ENCODE peak calls at places on chromosomes 4 and X, in six cellular contexts. W is tibial artery, C is endodermal cell, Z is sigmoid colon, X is psoas muscle, Y is GM12865. S is an unnamed sample.

GRCh38 chrX:150363561-150364346 is 637 bp downstream of the MAMLD1 start:
- DNase-seq in C (peak; percentile 67), X (peak; percentile 63), Z (no peak), W (no peak), Y (no peak), S (no peak)

GRCh38 chr4:52588771-52589591 is 70.1 kb downstream of the USP46 start:
- DNase-seq in X (no peak), Y (no peak), W (no peak), Z (no peak), C (no peak), S (no peak)

GRCh38 chr4:108036252-108036651 is 46.6 kb downstream of the HADH start:
- DNase-seq in X (no peak), W (no peak), C (no peak), Z (no peak), Y (peak; percentile 89), S (peak; percentile 53)

GRCh38 chrX:132634521-132634920 is 145.7 kb upstream of the MBNL3 start:
- DNase-seq in C (no peak), Z (no peak), Y (no peak), X (no peak), W (no peak), S (no peak)

GRCh38 chr4:152454398-152455011 is 81.4 kb downstream of the FBXW7 start:
- DNase-seq in X (no peak), Y (no peak), W (no peak), Z (no peak), C (no peak), S (no peak)

GRCh38 chrX:130120321-130120731 is 10.0 kb upstream of the ELF4 start:
- DNase-seq in X (no peak), W (no peak), C (peak; percentile 78), Y (peak; percentile 47), Z (no peak), S (no peak)

GRCh38 chr4:106329027-106329618 is 12.8 kb downstream of the AIMP1 start:
- DNase-seq in C (no peak), Z (no peak), X (no peak), W (no peak), Y (peak; percentile 35), S (no peak)

GRCh38 chr4:8303485-8304281 is 34.1 kb downstream of the HTRA3 start:
- DNase-seq in W (no peak), Z (peak; percentile 60), C (peak; percentile 43), X (peak; percentile 42), Y (no peak), S (peak; percentile 10)

GRCh38 chr4:16869594-16870245 is 28.7 kb downstream of the LDB2 start:
- DNase-seq in Z (no peak), Y (no peak), W (no peak), C (no peak), X (no peak), S (no peak)

GRCh38 chr4:182188622-182189021 is 54.6 kb upstream of the TENM3 start:
- DNase-seq in X (no peak), C (no peak), Y (no peak), W (no peak), Z (no peak), S (no peak)

GRCh38 chr4:181528570-181529184 is 714.5 kb upstream of the TENM3 start:
- DNase-seq in Z (no peak), Y (peak; percentile 52), C (peak; percentile 95), W (no peak), X (peak; percentile 71), S (no peak)

GRCh38 chr4:147733614-147734344 is 1.9 kb downstream of the ARHGAP10 start:
- DNase-seq in X (peak; percentile 68), Y (peak; percentile 43), W (peak; percentile 36), C (peak; percentile 65), Z (no peak), S (no peak)

GRCh38 chr4:48254381-48255072 is 15.1 kb downstream of the TEC start:
- DNase-seq in W (no peak), X (no peak), Y (no peak), Z (no peak), C (no peak), S (no peak)

GRCh38 chr4:152536545-152537182 is 772 bp upstream of the FBXW7 start:
- DNase-seq in X (no peak), Y (peak; percentile 76), Z (no peak), W (peak; percentile 38), C (no peak), S (no peak)

GRCh38 chr4:84966382-84967291 is at the start of gene WDFY3:
- DNase-seq in Y (peak; percentile 63), X (peak; percentile 90), W (peak; percentile 89), C (peak; percentile 93), Z (peak; percentile 94), S (no peak)

GRCh38 chrX:139967300-139967699 is 2.0 kb upstream of the CXorf66 start:
- DNase-seq in C (peak; percentile 56), X (no peak), Z (no peak), W (no peak), Y (peak; percentile 6), S (no peak)

GRCh38 chr4:51942108-51942832 is 77.9 kb downstream of the LRRC66 start:
- DNase-seq in X (no peak), C (no peak), Y (no peak), Z (no peak), W (no peak), S (no peak)

GRCh38 chrX:63765692-63766091 is 19.3 kb downstream of the ARHGEF9 start:
- DNase-seq in C (no peak), W (no peak), Z (no peak), Y (no peak), X (no peak), S (no peak)

GRCh38 chrX:63755892-63756291 is 29.1 kb downstream of the ARHGEF9 start:
- DNase-seq in X (no peak), Y (peak; percentile 57), W (no peak), C (no peak), Z (no peak), S (no peak)

GRCh38 chrX:63764946-63765345 is 20.1 kb downstream of the ARHGEF9 start:
- DNase-seq in X (no peak), C (no peak), Y (no peak), Z (no peak), W (no peak), S (no peak)

GRCh38 chrX:63761639-63762038 is 23.4 kb downstream of the ARHGEF9 start:
- DNase-seq in X (no peak), C (no peak), W (no peak), Z (no peak), Y (peak; percentile 61), S (no peak)
- TF ChIP-seq CTCF in X (no peak), C (peak; percentile 44), W (peak; percentile 23), Z (no peak), Y (peak; percentile 5), S (no peak)

GRCh38 chr4:133151681-133152329 is 2.7 kb downstream of the PCDH10 start:
- DNase-seq in C (peak; percentile 87), X (peak; percentile 36), Y (no peak), Z (peak; percentile 62), W (no peak), S (no peak)

GRCh38 chr4:133154725-133155124 is 5.6 kb downstream of the PCDH10 start:
- DNase-seq in Y (peak; percentile 10), Z (no peak), X (no peak), W (no peak), C (peak; percentile 47), S (no peak)

GRCh38 chr4:133151301-133151680 is 2.2 kb downstream of the PCDH10 start:
- DNase-seq in X (peak; percentile 39), W (no peak), Y (no peak), C (peak; percentile 80), Z (peak; percentile 48), S (no peak)

GRCh38 chr4:133152330-133152791 is 3.3 kb downstream of the PCDH10 start:
- DNase-seq in Z (no peak), X (no peak), C (peak; percentile 74), Y (no peak), W (no peak), S (no peak)

GRCh38 chr4:133152801-133153526 is 3.9 kb downstream of the PCDH10 start:
- DNase-seq in Z (no peak), C (peak; percentile 46), Y (no peak), W (no peak), X (no peak), S (no peak)
- H3K4me3 ChIP-seq in Z (peak overlapping the region; percentile 44), C (peak overlapping the region; percentile 98), Y (no peak overlapping the region), W (peak overlapping the region; percentile 72), X (peak overlapping the region; percentile 62), S (no peak overlapping the region)

DNA sequence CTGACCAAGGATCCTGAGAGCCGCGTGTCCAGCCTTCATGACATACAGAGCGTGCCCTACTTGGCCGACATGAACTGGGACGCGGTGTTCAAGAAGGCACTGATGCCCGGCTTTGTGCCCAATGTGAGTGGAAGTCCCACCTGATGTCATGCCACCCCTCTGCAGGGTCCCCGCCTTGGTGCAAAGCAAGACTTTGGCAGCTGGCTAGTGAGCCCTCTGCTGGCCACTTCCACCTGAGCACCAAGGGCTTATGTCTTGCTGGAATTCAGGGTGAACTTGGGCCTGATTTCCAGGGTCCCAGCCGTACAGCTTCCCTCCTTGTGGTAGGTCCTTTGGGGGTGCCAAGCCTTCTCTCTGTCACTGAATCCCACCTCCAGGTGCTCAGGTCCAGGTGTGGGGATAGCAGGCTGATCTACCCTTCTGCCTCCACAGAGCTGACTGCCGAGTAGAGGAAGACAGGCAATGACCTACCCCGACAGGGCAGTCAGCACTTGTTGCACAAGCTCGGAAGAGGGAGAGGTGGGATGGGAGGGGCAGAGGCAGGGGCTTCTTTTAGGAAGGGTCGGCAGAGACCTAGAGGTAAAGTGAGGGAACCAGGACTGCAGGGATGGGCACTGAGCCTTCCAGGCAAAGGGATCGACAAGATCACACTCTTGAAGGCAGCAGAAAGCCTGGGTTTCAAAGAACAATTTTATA is 248.1 kb downstream of the EVC2 start:
- DNase-seq in W (no peak), C (peak; percentile 84), Y (peak; percentile 28), X (no peak), Z (no peak), S (no peak)
- TF ChIP-seq CTCF in W (no peak), C (peak; percentile 83), Y (peak; percentile 36), X (peak; percentile 14), Z (peak; percentile 31), S (peak; percentile 71)

GRCh38 chrX:108726748-108727147 is 9.6 kb downstream of the IRS4 start:
- DNase-seq in W (no peak), X (no peak), Y (no peak), Z (no peak), C (no peak), S (no peak)

GRCh38 chrX:108722561-108722960 is 13.8 kb downstream of the IRS4 start:
- DNase-seq in Y (no peak), Z (no peak), C (no peak), W (no peak), X (no peak), S (no peak)
- H3K4me3 ChIP-seq in Y (no peak overlapping the region), Z (no peak overlapping the region), C (no peak overlapping the region), W (no peak overlapping the region), X (no peak overlapping the region), S (no peak overlapping the region)

GRCh38 chr4:40086421-40086820 is 29.8 kb downstream of the N4BP2 start:
- DNase-seq in Y (no peak), X (no peak), C (no peak), Z (no peak), W (no peak), S (no peak)
- TF ChIP-seq CTCF in Y (no peak), X (no peak), C (no peak), Z (no peak), W (no peak), S (no peak)

GRCh38 chrX:1481636-1482529 is 29.2 kb upstream of the ASMTL start:
- DNase-seq in C (peak; percentile 84), Y (peak; percentile 92), X (peak; percentile 71), Z (peak; percentile 78), W (peak; percentile 63), S (peak; percentile 93)
- H3K4me3 ChIP-seq in C (peak overlapping the region; percentile 29), Y (peak overlapping the region; percentile 37), X (no peak overlapping the region), Z (no peak overlapping the region), W (no peak overlapping the region), S (peak overlapping the region; percentile 26)